ENCODE peak calls at places on chromosomes 4 and X, in ten cellular contexts. K is kidney epithelial cell; D is effector CD4-positive, alpha-beta T cell; Y is C1 segment of cervical spinal cord; T is CD8-positive, alpha-beta T cell; U is AG09309; E is activated CD8-positive, alpha-beta T cell treated with anti-CD3 and anti-CD28 coated beads, Interleukin-2, amount 10 ng/mL, durations not matched to agents 7 days and 5 days; G is NCI-H2081; W is NCI-H1417 treated with DMSO at 0.1 percent for 48 hours; B is naive thymus-derived CD4-positive, alpha-beta T cell. A is an unnamed sample.

GRCh38 chr4:18020671-18021469 is 685 bp downstream of the LCORL start:
- DNase-seq in E (peak), K (peak), B (peak), T (no peak), W (peak), U (peak), Y (peak), G (peak), D (peak), A (peak)

GRCh38 chr4:91488946-91489345 is 814.8 kb upstream of the GRID2 start:
- DNase-seq in B (no peak), W (no peak), G (no peak), T (no peak), K (no peak), D (no peak), U (no peak), Y (no peak), E (no peak), A (no peak)

GRCh38 chr4:123945301-123945700 is 548.7 kb downstream of the SPRY1 start:
- DNase-seq in U (no peak), G (no peak), K (no peak), B (no peak), Y (no peak), D (no peak), W (no peak), E (no peak), T (no peak), A (no peak)

GRCh38 chrX:77694491-77694890 is 91.5 kb downstream of the ATRX start:
- DNase-seq in K (no peak), D (no peak), W (no peak), G (peak), E (no peak), Y (no peak), B (no peak), T (no peak), U (no peak), A (no peak)

GRCh38 chr4:110003401-110004187 is 90.9 kb downstream of the EGF start:
- DNase-seq in Y (no peak), G (no peak), W (no peak), T (no peak), E (no peak), D (no peak), B (no peak), U (no peak), K (no peak), A (no peak)

GRCh38 chr4:110826656-110827055 is 203.8 kb upstream of the PITX2 start:
- DNase-seq in E (no peak), U (no peak), D (no peak), Y (no peak), W (no peak), B (no peak), T (no peak), K (no peak), G (no peak), A (no peak)

GRCh38 chr4:149700272-149700671 is 115.4 kb downstream of the IQCM start:
- DNase-seq in E (no peak), T (no peak), B (no peak), K (no peak), Y (no peak), G (no peak), U (no peak), D (no peak), W (no peak), A (no peak)

GRCh38 chr4:22869235-22869634 is 176.5 kb downstream of the GBA3 start:
- DNase-seq in Y (no peak), G (no peak), E (no peak), W (no peak), T (no peak), B (no peak), K (no peak), D (no peak), U (no peak), A (no peak)

GRCh38 chrX:49137492-49137891 is 14.0 kb upstream of the GPKOW start:
- DNase-seq in K (no peak), B (no peak), T (no peak), U (no peak), D (no peak), W (no peak), Y (no peak), E (no peak), G (no peak), A (no peak)

GRCh38 chrX:71941771-71942170 is 31.1 kb downstream of the NHSL2 start:
- DNase-seq in W (no peak), B (no peak), U (no peak), T (no peak), E (no peak), K (no peak), G (no peak), D (no peak), Y (no peak), A (no peak)

GRCh38 chr4:37799941-37800554 is 26.4 kb upstream of the PGM2 start:
- DNase-seq in G (no peak), B (no peak), E (no peak), K (no peak), Y (no peak), T (no peak), U (no peak), D (no peak), W (no peak), A (no peak)

GRCh38 chr4:145879598-145879997 is 59.0 kb downstream of the ZNF827 start:
- DNase-seq in T (no peak), B (no peak), Y (no peak), K (no peak), G (no peak), U (no peak), E (no peak), W (no peak), D (no peak), A (no peak)

GRCh38 chr4:72449705-72450104 is 119.3 kb downstream of the ADAMTS3 start:
- DNase-seq in G (no peak), W (no peak), B (no peak), Y (no peak), E (no peak), U (peak), K (no peak), T (no peak), D (no peak), A (no peak)

GRCh38 chrX:131067846-131068745 is 9.9 kb downstream of the ARHGAP36 start:
- DNase-seq in D (no peak), G (no peak), E (no peak), B (no peak), T (no peak), Y (no peak), W (no peak), U (no peak), K (no peak), A (no peak)

GRCh38 chrX:115324194-115324593 is 34.7 kb downstream of the LUZP4 start:
- DNase-seq in Y (no peak), T (no peak), G (no peak), W (no peak), B (no peak), E (no peak), D (no peak), K (no peak), U (no peak), A (no peak)

GRCh38 chr4:26878729-26879415 is 18.2 kb downstream of the STIM2 start:
- DNase-seq in E (no peak), B (no peak), W (no peak), K (no peak), Y (no peak), D (no peak), G (no peak), T (no peak), U (no peak), A (no peak)

GRCh38 chrX:141278306-141278705 is 36.0 kb upstream of the SPANXC start:
- DNase-seq in Y (no peak), W (peak), G (no peak), U (no peak), T (no peak), K (no peak), E (no peak), D (no peak), B (no peak), A (no peak)